ENCODE peak calls at places on chromosomes 16 and 17, in five cellular contexts. M is OCI-LY7, F is thoracic aorta, X is transverse colon, Z is H7. D is an unnamed sample.

GRCh38 chr17:45896803-45897693 is 2.7 kb downstream of the MAPT start:
- DNase-seq in M (no peak), F (no peak), X (no peak), Z (peak), D (no peak)

GRCh38 chr17:36722903-36723263 is 121.5 kb downstream of the MRM1 start:
- DNase-seq in M (no peak), F (no peak), X (no peak), Z (no peak), D (no peak)

GRCh38 chr17:9274119-9274445 is 252.8 kb downstream of the NTN1 start:
- DNase-seq in M (no peak), F (no peak), X (no peak), Z (no peak), D (no peak)

GRCh38 chr17:77829871-77830799 is 128.4 kb upstream of the TNRC6C start:
- DNase-seq in M (no peak), F (peak), X (no peak), Z (peak), D (no peak)

GRCh38 chr17:68349157-68349556 is 57.9 kb downstream of the ARSG start:
- DNase-seq in M (no peak), F (no peak), X (no peak), Z (no peak), D (no peak)

GRCh38 chr16:96935-97381 is 18.9 kb downstream of the MPG start:
- DNase-seq in M (peak), F (peak), X (peak), Z (peak), D (peak)

GRCh38 chr17:29124135-29124930 is 55.9 kb downstream of the MYO18A start:
- DNase-seq in M (peak), F (no peak), X (no peak), Z (peak), D (peak)

GRCh38 chr16:11472851-11473250 is 113.9 kb downstream of the LITAF start:
- DNase-seq in M (no peak), F (no peak), X (no peak), Z (no peak), D (no peak)

GRCh38 chr17:55341432-55341831 is 76.7 kb downstream of the HLF start:
- DNase-seq in M (no peak), F (no peak), X (no peak), Z (no peak), D (no peak)

GRCh38 chr17:48384164-48384563 is 45.9 kb downstream of the SKAP1 start:
- DNase-seq in M (no peak), F (no peak), X (no peak), Z (no peak), D (no peak)

GRCh38 chr17:57557793-57558681 is 187.1 kb downstream of the CCDC182 start:
- DNase-seq in M (peak), F (no peak), X (no peak), Z (no peak), D (no peak)

GRCh38 chr16:12500771-12501170 is 302.9 kb downstream of the CPPED1 start:
- DNase-seq in M (peak), F (no peak), X (peak), Z (no peak), D (peak)

GRCh38 chr16:974001-974601 is 3.3 kb upstream of the LMF1 start:
- DNase-seq in M (peak), F (no peak), X (peak), Z (no peak), D (no peak)

GRCh38 chr16:56601325-56601724 is 7.1 kb upstream of the MT2A start:
- DNase-seq in M (no peak), F (no peak), X (no peak), Z (no peak), D (no peak)

GRCh38 chr17:78673395-78673794 is 96.2 kb upstream of the DNAH17 start:
- DNase-seq in M (no peak), F (no peak), X (no peak), Z (no peak), D (no peak)

GRCh38 chr17:45584092-45585036 is 93.8 kb upstream of the PLEKHM1 start:
- DNase-seq in M (peak), F (no peak), X (peak), Z (peak), D (peak)

GRCh38 chr17:3505008-3505407 is 29.2 kb downstream of the ASPA start:
- DNase-seq in M (no peak), F (no peak), X (peak), Z (no peak), D (no peak)

GRCh38 chr17:19250421-19251141 is 13.4 kb downstream of the EPN2 start:
- DNase-seq in M (no peak), F (no peak), X (no peak), Z (no peak), D (no peak)

GRCh38 chr17:54220829-54221228 is 398.1 kb downstream of the KIF2B start:
- DNase-seq in M (no peak), F (no peak), X (no peak), Z (no peak), D (no peak)

GRCh38 chr16:27430512-27430911 is 28.5 kb downstream of the IL21R start:
- DNase-seq in M (no peak), F (no peak), X (no peak), Z (no peak), D (no peak)

GRCh38 chr17:18109935-18110334 is 1.4 kb downstream of the MYO15A start:
- DNase-seq in M (no peak), F (no peak), X (no peak), Z (no peak), D (no peak)

GRCh38 chr17:47711366-47712099 is 17.6 kb downstream of the TBKBP1 start:
- DNase-seq in M (no peak), F (no peak), X (no peak), Z (no peak), D (no peak)

GRCh38 chr16:47037746-47038458 is 64.4 kb upstream of the DNAJA2 start:
- DNase-seq in M (peak), F (peak), X (peak), Z (peak), D (peak)

GRCh38 chr16:75152635-75153034 is 4.3 kb downstream of the ZFP1 start:
- DNase-seq in M (no peak), F (no peak), X (no peak), Z (no peak), D (no peak)

GRCh38 chr16:90018297-90019200 is 707 bp downstream of the DBNDD1 start:
- DNase-seq in M (no peak), F (no peak), X (peak), Z (peak), D (no peak)

GRCh38 chr16:17360810-17361209 is 110.0 kb downstream of the XYLT1 start:
- DNase-seq in M (no peak), F (no peak), X (no peak), Z (no peak), D (no peak)

GRCh38 chr17:32157225-32157624 is 14.9 kb downstream of the RHOT1 start:
- DNase-seq in M (no peak), F (no peak), X (no peak), Z (no peak), D (no peak)

DNA sequence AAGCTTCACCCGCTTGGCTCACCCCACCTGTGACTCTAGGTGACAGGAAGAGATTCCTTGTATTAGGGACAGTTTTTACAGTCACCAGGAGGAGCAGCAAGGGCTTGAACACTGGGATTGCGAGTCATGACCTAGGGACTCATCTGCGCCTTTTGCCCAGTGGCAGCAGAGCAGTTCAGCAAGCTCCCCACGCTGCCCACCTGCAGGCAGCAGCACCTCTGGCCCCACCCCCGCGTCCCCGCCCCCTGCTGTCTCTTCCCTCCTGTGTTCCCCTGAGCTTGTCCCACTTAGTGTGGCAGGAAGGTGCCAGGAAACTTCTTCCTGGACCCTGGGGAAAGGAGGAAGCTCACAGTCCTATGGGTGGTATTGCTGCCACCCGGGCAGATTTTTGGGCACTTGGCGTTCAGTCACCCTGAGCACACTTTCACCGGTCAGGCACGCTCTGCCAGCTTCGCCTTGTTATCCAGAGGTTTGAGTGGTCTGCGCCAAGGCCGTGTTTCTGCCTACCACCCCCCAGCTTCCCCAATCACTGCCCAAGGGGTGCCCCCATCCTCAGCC is 8.7 kb downstream of the MMP15 start:
- DNase-seq in M (peak), F (no peak), X (no peak), Z (peak), D (no peak)
- H3K4me3 ChIP-seq in M (peak), F (no peak), X (no peak), Z (no peak), D (no peak)

GRCh38 chr16:30091474-30092372 is at the start of gene TBX6:
- DNase-seq in M (peak), F (peak), X (peak), Z (peak), D (peak)
- H3K4me3 ChIP-seq in M (peak), F (peak), X (peak), Z (peak), D (peak)

GRCh38 chr17:72599891-72600290 is 479.1 kb downstream of the SOX9 start:
- DNase-seq in M (no peak), F (no peak), X (no peak), Z (no peak), D (no peak)
- H3K4me3 ChIP-seq in M (no peak), F (no peak), X (no peak), Z (no peak), D (no peak)

GRCh38 chr17:81580481-81580880 is 28.3 kb upstream of the FAAP100 start:
- DNase-seq in M (no peak), F (no peak), X (no peak), Z (no peak), D (no peak)
- H3K4me3 ChIP-seq in M (no peak), F (no peak), X (no peak), Z (no peak), D (no peak)

GRCh38 chr17:63998050-63998720 is at the start of gene PRR29:
- DNase-seq in M (peak), F (no peak), X (peak), Z (peak), D (peak)
- H3K4me3 ChIP-seq in M (peak), F (peak), X (peak), Z (peak), D (peak)

GRCh38 chr17:63356275-63356905 is 89.7 kb downstream of the CYB561 start:
- DNase-seq in M (no peak), F (peak), X (no peak), Z (no peak), D (no peak)
- H3K4me3 ChIP-seq in M (no peak), F (no peak), X (no peak), Z (no peak), D (no peak)

DNA sequence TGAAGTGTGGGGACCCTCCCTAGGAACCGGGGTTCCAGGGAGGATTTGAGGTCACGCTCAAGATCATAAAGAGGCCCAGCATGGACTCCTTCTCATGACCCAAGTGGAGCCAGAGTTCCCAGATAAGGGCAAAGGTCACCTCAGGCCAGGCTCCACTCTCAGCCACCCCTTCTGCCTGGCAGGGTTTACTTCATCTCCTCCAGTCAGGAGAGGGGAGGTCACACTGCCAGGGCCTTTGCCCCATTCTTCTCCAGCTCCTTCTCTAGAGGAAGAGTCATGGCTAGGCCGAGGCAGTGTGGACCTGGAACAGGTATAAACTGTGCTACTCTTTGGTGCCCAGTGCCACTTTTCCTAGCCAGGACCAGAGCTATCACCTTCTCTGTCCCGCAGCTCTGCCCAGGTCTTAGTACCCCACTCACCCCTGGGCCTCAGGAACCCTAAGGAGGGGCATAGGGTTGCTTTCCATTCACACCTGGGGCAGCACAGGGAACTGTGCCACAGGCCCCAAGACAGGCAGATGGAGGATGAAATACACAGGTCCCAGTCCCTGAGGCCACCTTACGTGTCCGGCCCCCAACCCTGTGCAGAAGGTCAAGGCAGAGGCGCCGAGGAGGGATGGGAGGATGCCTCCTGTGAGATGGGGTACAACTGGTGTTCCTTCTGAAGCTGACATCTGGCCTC is 877 bp upstream of the ACSF2 start:
- DNase-seq in M (no peak), F (no peak), X (no peak), Z (no peak), D (no peak)
- H3K4me3 ChIP-seq in M (peak), F (peak), X (peak), Z (peak), D (peak)

DNA sequence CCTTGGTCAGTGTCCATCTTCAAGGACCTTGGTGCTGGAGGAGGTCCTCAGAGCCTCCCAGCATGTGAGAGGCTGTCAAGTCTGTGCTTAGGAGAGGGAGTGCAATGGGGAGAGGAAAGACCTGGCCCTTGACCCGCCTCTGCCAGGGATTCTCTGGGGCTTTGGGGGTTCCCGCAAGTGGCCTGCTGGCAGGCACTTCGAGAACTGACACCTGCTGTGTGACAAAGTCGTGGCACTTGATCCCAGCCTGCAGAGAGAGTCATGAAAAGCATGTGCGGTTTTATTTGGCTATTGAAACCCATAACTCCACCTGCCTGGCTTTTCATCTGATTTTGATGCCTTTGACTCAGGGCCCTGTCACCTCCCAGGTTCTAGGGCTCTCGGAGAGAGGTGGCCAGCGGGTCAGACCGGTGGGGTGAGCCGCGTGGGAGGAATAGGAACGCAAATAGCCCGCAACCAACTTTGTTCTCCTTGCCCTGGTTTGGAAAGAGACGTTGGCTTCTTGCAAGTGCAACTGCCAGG is 42.8 kb upstream of the GSE1 start:
- DNase-seq in M (peak), F (no peak), X (no peak), Z (no peak), D (no peak)
- H3K4me3 ChIP-seq in M (peak), F (no peak), X (no peak), Z (no peak), D (no peak)